ENCODE peak calls at places on chromosomes 11 and 22, in ten cellular contexts. One of them, this sample, is unnamed.

GRCh38 chr22:36333632-36334031 is 54.1 kb downstream of the MYH9 start:
- DNase-seq in fibroblast of lung: no peak
- DNase-seq in sigmoid colon: no peak
- DNase-seq in right lobe of liver: no peak
- DNase-seq in left ventricle myocardium inferior: no peak
- DNase-seq in brain microvascular endothelial cell: no peak
- DNase-seq in astrocyte of the cerebellum: no peak
- DNase-seq in mucosa of descending colon: no peak
- DNase-seq in coronary artery: no peak
- DNase-seq in astrocyte of the spinal cord: no peak
- DNase-seq in this sample: no peak

GRCh38 chr11:57530215-57530595 is 349 bp downstream of the TIMM10 start:
- DNase-seq in fibroblast of lung: no peak
- DNase-seq in sigmoid colon: no peak
- DNase-seq in right lobe of liver: peak; percentile 29
- DNase-seq in left ventricle myocardium inferior: no peak
- DNase-seq in brain microvascular endothelial cell: no peak
- DNase-seq in astrocyte of the cerebellum: no peak
- DNase-seq in mucosa of descending colon: peak; percentile 55
- DNase-seq in coronary artery: no peak
- DNase-seq in astrocyte of the spinal cord: no peak
- DNase-seq in this sample: no peak

GRCh38 chr11:128749986-128750385 is 56.1 kb downstream of the FLI1 start:
- DNase-seq in fibroblast of lung: no peak
- DNase-seq in sigmoid colon: no peak
- DNase-seq in right lobe of liver: no peak
- DNase-seq in left ventricle myocardium inferior: no peak
- DNase-seq in brain microvascular endothelial cell: no peak
- DNase-seq in astrocyte of the cerebellum: no peak
- DNase-seq in mucosa of descending colon: no peak
- DNase-seq in coronary artery: no peak
- DNase-seq in astrocyte of the spinal cord: no peak
- DNase-seq in this sample: no peak

GRCh38 chr11:26028294-26028954 is 303.5 kb upstream of the ANO3 start:
- DNase-seq in fibroblast of lung: peak; percentile 59
- DNase-seq in sigmoid colon: no peak
- DNase-seq in right lobe of liver: no peak
- DNase-seq in left ventricle myocardium inferior: no peak
- DNase-seq in brain microvascular endothelial cell: peak; percentile 54
- DNase-seq in astrocyte of the cerebellum: no peak
- DNase-seq in mucosa of descending colon: no peak
- DNase-seq in coronary artery: no peak
- DNase-seq in astrocyte of the spinal cord: peak; percentile 22
- DNase-seq in this sample: peak; percentile 10

GRCh38 chr11:126150256-126150655 is 61.2 kb downstream of the RPUSD4 start:
- DNase-seq in fibroblast of lung: no peak
- DNase-seq in sigmoid colon: no peak
- DNase-seq in right lobe of liver: no peak
- DNase-seq in left ventricle myocardium inferior: no peak
- DNase-seq in brain microvascular endothelial cell: no peak
- DNase-seq in astrocyte of the cerebellum: no peak
- DNase-seq in mucosa of descending colon: no peak
- DNase-seq in coronary artery: no peak
- DNase-seq in astrocyte of the spinal cord: no peak
- DNase-seq in this sample: no peak

GRCh38 chr22:29520851-29521250 is 32.7 kb downstream of the THOC5 start:
- DNase-seq in fibroblast of lung: peak; percentile 21
- DNase-seq in sigmoid colon: no peak
- DNase-seq in right lobe of liver: no peak
- DNase-seq in left ventricle myocardium inferior: no peak
- DNase-seq in brain microvascular endothelial cell: peak; percentile 79
- DNase-seq in astrocyte of the cerebellum: peak; percentile 26
- DNase-seq in mucosa of descending colon: no peak
- DNase-seq in coronary artery: no peak
- DNase-seq in astrocyte of the spinal cord: peak; percentile 80
- DNase-seq in this sample: peak; percentile 89

GRCh38 chr11:45921561-45922424 is 663 bp upstream of the LARGE2 start:
- DNase-seq in fibroblast of lung: no peak
- DNase-seq in sigmoid colon: peak; percentile 63
- DNase-seq in right lobe of liver: peak; percentile 20
- DNase-seq in left ventricle myocardium inferior: peak; percentile 13
- DNase-seq in brain microvascular endothelial cell: no peak
- DNase-seq in astrocyte of the cerebellum: no peak
- DNase-seq in mucosa of descending colon: peak; percentile 39
- DNase-seq in coronary artery: peak; percentile 70
- DNase-seq in astrocyte of the spinal cord: no peak
- DNase-seq in this sample: no peak

GRCh38 chr22:29002603-29003002 is 59.0 kb downstream of the C22orf31 start:
- DNase-seq in fibroblast of lung: no peak
- DNase-seq in sigmoid colon: no peak
- DNase-seq in right lobe of liver: no peak
- DNase-seq in left ventricle myocardium inferior: peak; percentile 20
- DNase-seq in brain microvascular endothelial cell: no peak
- DNase-seq in astrocyte of the cerebellum: no peak
- DNase-seq in mucosa of descending colon: no peak
- DNase-seq in coronary artery: no peak
- DNase-seq in astrocyte of the spinal cord: no peak
- DNase-seq in this sample: no peak

GRCh38 chr11:128796275-128796674 is 70.8 kb downstream of the KCNJ1 start:
- DNase-seq in fibroblast of lung: peak; percentile 29
- DNase-seq in sigmoid colon: no peak
- DNase-seq in right lobe of liver: no peak
- DNase-seq in left ventricle myocardium inferior: no peak
- DNase-seq in brain microvascular endothelial cell: peak; percentile 69
- DNase-seq in astrocyte of the cerebellum: peak; percentile 28
- DNase-seq in mucosa of descending colon: no peak
- DNase-seq in coronary artery: no peak
- DNase-seq in astrocyte of the spinal cord: peak; percentile 60
- DNase-seq in this sample: peak; percentile 70

GRCh38 chr11:128289048-128289447 is 298.3 kb downstream of the ETS1 start:
- DNase-seq in fibroblast of lung: no peak
- DNase-seq in sigmoid colon: no peak
- DNase-seq in right lobe of liver: no peak
- DNase-seq in left ventricle myocardium inferior: no peak
- DNase-seq in brain microvascular endothelial cell: no peak
- DNase-seq in astrocyte of the cerebellum: no peak
- DNase-seq in mucosa of descending colon: no peak
- DNase-seq in coronary artery: no peak
- DNase-seq in astrocyte of the spinal cord: no peak
- DNase-seq in this sample: no peak

GRCh38 chr22:48493733-48494132 is 1333.9 kb downstream of the BRD1 start:
- DNase-seq in fibroblast of lung: no peak
- DNase-seq in sigmoid colon: peak; percentile 46
- DNase-seq in right lobe of liver: no peak
- DNase-seq in left ventricle myocardium inferior: no peak
- DNase-seq in brain microvascular endothelial cell: no peak
- DNase-seq in astrocyte of the cerebellum: no peak
- DNase-seq in mucosa of descending colon: no peak
- DNase-seq in coronary artery: no peak
- DNase-seq in astrocyte of the spinal cord: no peak
- DNase-seq in this sample: no peak

GRCh38 chr22:48494256-48494967 is 1333.3 kb downstream of the BRD1 start:
- DNase-seq in fibroblast of lung: no peak
- DNase-seq in sigmoid colon: peak; percentile 54
- DNase-seq in right lobe of liver: no peak
- DNase-seq in left ventricle myocardium inferior: no peak
- DNase-seq in brain microvascular endothelial cell: no peak
- DNase-seq in astrocyte of the cerebellum: no peak
- DNase-seq in mucosa of descending colon: no peak
- DNase-seq in coronary artery: no peak
- DNase-seq in astrocyte of the spinal cord: no peak
- DNase-seq in this sample: no peak

GRCh38 chr22:48490513-48491411 is 1336.9 kb downstream of the BRD1 start:
- DNase-seq in fibroblast of lung: no peak
- DNase-seq in sigmoid colon: peak; percentile 54
- DNase-seq in right lobe of liver: no peak
- DNase-seq in left ventricle myocardium inferior: no peak
- DNase-seq in brain microvascular endothelial cell: no peak
- DNase-seq in astrocyte of the cerebellum: no peak
- DNase-seq in mucosa of descending colon: no peak
- DNase-seq in coronary artery: no peak
- DNase-seq in astrocyte of the spinal cord: no peak
- DNase-seq in this sample: no peak

GRCh38 chr22:48491451-48491941 is 1336.2 kb downstream of the BRD1 start:
- DNase-seq in fibroblast of lung: no peak
- DNase-seq in sigmoid colon: peak; percentile 55
- DNase-seq in right lobe of liver: no peak
- DNase-seq in left ventricle myocardium inferior: no peak
- DNase-seq in brain microvascular endothelial cell: no peak
- DNase-seq in astrocyte of the cerebellum: no peak
- DNase-seq in mucosa of descending colon: no peak
- DNase-seq in coronary artery: no peak
- DNase-seq in astrocyte of the spinal cord: no peak
- DNase-seq in this sample: no peak

DNA sequence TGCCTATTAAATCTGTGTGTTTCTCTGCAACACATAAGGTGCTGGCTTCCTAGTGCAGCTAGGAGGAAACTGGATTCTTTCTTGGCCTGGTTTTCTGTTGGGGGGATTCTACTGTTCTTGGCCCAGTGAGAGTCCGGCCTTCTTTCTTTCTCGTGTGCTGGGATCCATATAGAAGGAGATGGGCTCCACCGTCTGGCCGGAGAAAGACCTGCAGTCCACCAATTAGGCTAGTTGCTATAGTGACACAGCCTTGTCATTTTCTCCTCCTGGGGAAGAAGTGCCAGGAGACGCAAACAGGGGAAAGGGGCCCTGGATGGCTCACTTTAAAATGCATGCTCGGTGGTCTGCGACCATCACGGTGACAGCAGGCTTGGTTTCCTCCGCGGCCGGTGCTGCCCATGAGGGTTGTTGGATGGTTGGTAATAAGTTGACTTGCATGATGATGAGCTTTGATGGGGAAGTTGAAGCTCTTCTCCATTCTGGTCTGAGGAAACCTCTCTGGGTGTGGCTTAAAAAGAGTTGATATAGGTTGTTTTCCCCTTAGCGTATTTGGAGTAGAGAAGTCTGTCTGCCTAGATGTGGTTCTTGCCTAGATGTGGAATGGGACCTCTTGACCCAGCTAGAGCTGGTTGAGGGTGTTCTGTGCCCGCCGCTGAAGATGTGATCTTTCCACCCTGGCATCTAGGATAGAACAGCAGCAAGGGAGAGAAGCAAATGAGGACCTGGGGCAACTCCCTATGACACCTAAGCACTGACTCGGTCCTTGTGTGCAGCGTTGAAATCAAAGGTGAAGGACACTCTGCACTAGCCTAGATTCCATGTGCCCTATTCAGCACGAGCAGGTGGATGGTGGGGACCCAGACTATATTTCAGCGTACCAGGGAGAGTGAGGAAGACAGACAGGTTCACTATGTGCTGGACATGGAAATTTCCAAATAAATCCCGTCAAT is 1335.0 kb downstream of the BRD1 start:
- DNase-seq in fibroblast of lung: peak; percentile 78
- DNase-seq in sigmoid colon: peak; percentile 76
- DNase-seq in right lobe of liver: peak; percentile 58
- DNase-seq in left ventricle myocardium inferior: peak; percentile 31
- DNase-seq in brain microvascular endothelial cell: peak; percentile 79
- DNase-seq in astrocyte of the cerebellum: peak; percentile 76
- DNase-seq in mucosa of descending colon: peak; percentile 77
- DNase-seq in coronary artery: no peak
- DNase-seq in astrocyte of the spinal cord: peak; percentile 67
- DNase-seq in this sample: peak; percentile 60
- TF ChIP-seq CTCF in fibroblast of lung: peak; percentile 91
- TF ChIP-seq CTCF in sigmoid colon: peak; percentile 77
- TF ChIP-seq CTCF in right lobe of liver: peak; percentile 58
- TF ChIP-seq CTCF in left ventricle myocardium inferior: peak; percentile 75
- TF ChIP-seq CTCF in brain microvascular endothelial cell: peak; percentile 89
- TF ChIP-seq CTCF in astrocyte of the cerebellum: peak; percentile 90
- TF ChIP-seq CTCF in mucosa of descending colon: peak; percentile 51
- TF ChIP-seq CTCF in coronary artery: no peak
- TF ChIP-seq CTCF in astrocyte of the spinal cord: peak; percentile 84
- TF ChIP-seq CTCF in this sample: peak; percentile 83

GRCh38 chr11:90341986-90342385 is 119.1 kb upstream of the CHORDC1 start:
- DNase-seq in fibroblast of lung: no peak
- DNase-seq in sigmoid colon: no peak
- DNase-seq in right lobe of liver: no peak
- DNase-seq in left ventricle myocardium inferior: no peak
- DNase-seq in brain microvascular endothelial cell: no peak
- DNase-seq in astrocyte of the cerebellum: no peak
- DNase-seq in mucosa of descending colon: no peak
- DNase-seq in coronary artery: no peak
- DNase-seq in astrocyte of the spinal cord: no peak
- DNase-seq in this sample: no peak
- TF ChIP-seq CTCF in fibroblast of lung: no peak
- TF ChIP-seq CTCF in sigmoid colon: no peak
- TF ChIP-seq CTCF in right lobe of liver: no peak
- TF ChIP-seq CTCF in left ventricle myocardium inferior: no peak
- TF ChIP-seq CTCF in brain microvascular endothelial cell: no peak
- TF ChIP-seq CTCF in astrocyte of the cerebellum: no peak
- TF ChIP-seq CTCF in mucosa of descending colon: no peak
- TF ChIP-seq CTCF in coronary artery: no peak
- TF ChIP-seq CTCF in astrocyte of the spinal cord: no peak
- TF ChIP-seq CTCF in this sample: no peak

DNA sequence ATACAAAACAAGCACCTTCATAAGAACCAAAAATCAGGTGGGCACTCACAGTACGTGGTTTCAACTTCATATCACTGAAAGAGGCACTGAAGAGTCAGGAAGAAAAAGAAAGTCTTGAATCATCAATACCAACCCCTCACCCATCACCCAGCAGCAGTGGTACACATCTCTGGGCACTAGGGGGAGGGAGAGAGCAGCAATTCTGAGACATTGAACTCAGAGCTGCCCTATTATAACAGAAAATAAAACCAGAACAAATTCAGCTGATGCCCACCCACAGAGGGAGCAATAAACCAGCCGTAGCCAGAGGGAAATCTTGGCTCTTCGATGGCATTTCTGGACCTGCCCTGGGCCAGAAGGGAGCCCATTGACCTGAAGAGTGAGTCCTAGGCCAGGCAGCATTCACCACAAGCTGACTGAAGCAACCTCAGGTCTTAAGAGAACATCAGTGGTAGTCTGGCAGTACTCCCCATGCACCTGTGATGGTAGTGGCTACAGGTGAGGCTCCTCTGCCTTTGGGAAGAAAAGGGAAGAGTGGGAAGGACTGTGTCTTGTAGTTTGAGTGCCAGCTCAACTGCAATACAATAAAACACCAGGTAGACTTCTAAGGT is 42.2 kb upstream of the FAM181B start:
- DNase-seq in fibroblast of lung: peak; percentile 38
- DNase-seq in sigmoid colon: no peak
- DNase-seq in right lobe of liver: no peak
- DNase-seq in left ventricle myocardium inferior: no peak
- DNase-seq in brain microvascular endothelial cell: peak; percentile 67
- DNase-seq in astrocyte of the cerebellum: no peak
- DNase-seq in mucosa of descending colon: peak; percentile 50
- DNase-seq in coronary artery: no peak
- DNase-seq in astrocyte of the spinal cord: peak; percentile 29
- DNase-seq in this sample: peak; percentile 21
- TF ChIP-seq CTCF in fibroblast of lung: peak; percentile 77
- TF ChIP-seq CTCF in sigmoid colon: no peak
- TF ChIP-seq CTCF in right lobe of liver: peak; percentile 44
- TF ChIP-seq CTCF in left ventricle myocardium inferior: peak; percentile 43
- TF ChIP-seq CTCF in brain microvascular endothelial cell: peak; percentile 93
- TF ChIP-seq CTCF in astrocyte of the cerebellum: peak; percentile 70
- TF ChIP-seq CTCF in mucosa of descending colon: peak; percentile 53
- TF ChIP-seq CTCF in coronary artery: no peak
- TF ChIP-seq CTCF in astrocyte of the spinal cord: peak; percentile 76
- TF ChIP-seq CTCF in this sample: peak; percentile 68

DNA sequence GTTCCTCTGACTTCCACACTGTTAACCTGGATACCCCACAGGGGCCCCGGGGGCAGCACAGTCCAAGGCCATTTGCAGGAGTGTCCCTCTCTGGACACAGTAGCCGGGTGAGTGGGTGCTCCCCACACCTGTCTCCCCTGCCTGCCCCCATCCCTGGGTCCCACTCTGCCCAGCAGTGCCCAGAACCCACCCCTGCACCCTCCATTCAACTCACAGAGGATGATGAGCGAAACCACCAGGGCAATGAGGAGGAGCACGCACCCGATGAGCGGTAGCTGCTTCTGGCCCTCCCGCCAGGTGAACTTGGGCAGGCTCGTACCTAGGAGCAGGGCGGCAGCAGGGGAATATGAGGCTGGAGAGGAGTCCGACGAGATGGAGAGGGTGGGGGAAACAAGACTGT is 12.2 kb downstream of the TMPRSS13 start:
- DNase-seq in fibroblast of lung: no peak
- DNase-seq in sigmoid colon: peak; percentile 59
- DNase-seq in right lobe of liver: no peak
- DNase-seq in left ventricle myocardium inferior: no peak
- DNase-seq in brain microvascular endothelial cell: no peak
- DNase-seq in astrocyte of the cerebellum: no peak
- DNase-seq in mucosa of descending colon: no peak
- DNase-seq in coronary artery: peak; percentile 50
- DNase-seq in astrocyte of the spinal cord: no peak
- DNase-seq in this sample: no peak
- TF ChIP-seq CTCF in fibroblast of lung: no peak
- TF ChIP-seq CTCF in sigmoid colon: no peak
- TF ChIP-seq CTCF in right lobe of liver: no peak
- TF ChIP-seq CTCF in left ventricle myocardium inferior: no peak
- TF ChIP-seq CTCF in brain microvascular endothelial cell: no peak
- TF ChIP-seq CTCF in astrocyte of the cerebellum: no peak
- TF ChIP-seq CTCF in mucosa of descending colon: no peak
- TF ChIP-seq CTCF in coronary artery: no peak
- TF ChIP-seq CTCF in astrocyte of the spinal cord: no peak
- TF ChIP-seq CTCF in this sample: no peak